ENCODE peak calls at places on chromosomes 5 and 9, in six cellular contexts. X is fibroblast of lung, U is uterus, D is A549, H is neural progenitor cell, Z is psoas muscle. B is an unnamed sample.

GRCh38 chr5:57488308-57488955 is 5.8 kb upstream of the ACTBL2 start:
- DNase-seq in X (peak; percentile 67), U (peak; percentile 19), D (no peak), H (no peak), Z (no peak), B (no peak)

GRCh38 chr9:35844628-35845301 is 15.7 kb downstream of the TMEM8B start:
- DNase-seq in X (peak; percentile 90), U (peak; percentile 71), D (peak; percentile 56), H (no peak), Z (no peak), B (no peak)

GRCh38 chr5:170357853-170358497 is 31.2 kb downstream of the KCNMB1 start:
- DNase-seq in X (no peak), U (peak; percentile 53), D (no peak), H (no peak), Z (peak; percentile 80), B (no peak)

GRCh38 chr9:126301985-126302603 is 24.5 kb upstream of the MVB12B start:
- DNase-seq in X (peak; percentile 69), U (peak; percentile 43), D (peak; percentile 64), H (peak; percentile 81), Z (no peak), B (no peak)

GRCh38 chr5:95900383-95900958 is 61.2 kb downstream of the ELL2 start:
- DNase-seq in X (peak; percentile 85), U (peak; percentile 33), D (no peak), H (no peak), Z (no peak), B (no peak)

GRCh38 chr5:154486427-154486866 is 8.4 kb upstream of the HAND1 start:
- DNase-seq in X (no peak), U (no peak), D (no peak), H (no peak), Z (no peak), B (no peak)

GRCh38 chr9:126777733-126778132 is 27.1 kb upstream of the ZBTB43 start:
- DNase-seq in X (no peak), U (no peak), D (no peak), H (peak; percentile 37), Z (no peak), B (no peak)

GRCh38 chr5:9358961-9359686 is 186.8 kb downstream of the SEMA5A start:
- DNase-seq in X (peak; percentile 38), U (no peak), D (no peak), H (no peak), Z (no peak), B (no peak)

GRCh38 chr9:76895186-76895585 is 10.7 kb downstream of the PRUNE2 start:
- DNase-seq in X (no peak), U (peak; percentile 30), D (no peak), H (no peak), Z (no peak), B (no peak)

GRCh38 chr5:42621662-42622061 is 135.0 kb upstream of the CCDC152 start:
- DNase-seq in X (peak; percentile 49), U (no peak), D (no peak), H (no peak), Z (no peak), B (no peak)

GRCh38 chr9:28394774-28395173 is 821.5 kb upstream of the C9orf72 start:
- DNase-seq in X (no peak), U (no peak), D (no peak), H (no peak), Z (no peak), B (no peak)

DNA sequence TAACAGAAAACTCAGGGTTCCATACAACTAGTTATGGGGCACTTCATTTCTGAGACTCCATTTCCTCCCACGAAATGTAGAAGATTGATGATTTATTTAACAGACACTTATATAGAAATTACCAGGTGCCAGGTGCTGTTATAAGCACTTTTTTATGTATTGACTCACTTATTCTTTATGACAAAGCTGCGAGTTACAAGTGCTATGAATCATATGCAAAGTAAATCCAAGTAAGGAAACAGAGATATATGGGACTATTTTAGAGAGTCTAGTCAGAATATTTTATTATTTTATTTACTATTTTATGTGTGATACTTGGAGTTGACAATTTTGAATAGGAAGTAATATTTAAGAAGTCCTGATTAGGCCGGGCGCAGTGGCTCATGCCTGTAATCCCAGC is 822.8 kb upstream of the C9orf72 start:
- DNase-seq in X (no peak), U (no peak), D (no peak), H (no peak), Z (no peak), B (no peak)
- TF ChIP-seq CTCF in X (no peak), U (no peak), D (no peak), H (no peak), Z (no peak), B (no peak)

GRCh38 chr9:127976498-127976897 is 4.3 kb downstream of the EEIG1 start:
- DNase-seq in X (no peak), U (no peak), D (no peak), H (no peak), Z (peak; percentile 42), B (no peak)
- H3K4me3 ChIP-seq in X (no peak overlapping the region), U (no peak overlapping the region), D (peak overlapping the region; percentile 91), H (no peak overlapping the region), Z (no peak overlapping the region), B (peak overlapping the region; percentile 98)

GRCh38 chr9:117247271-117247670 is 167.6 kb downstream of the ASTN2 start:
- DNase-seq in X (no peak), U (no peak), D (peak; percentile 9), H (peak; percentile 45), Z (no peak), B (no peak)
- H3K27ac ChIP-seq in X (no peak overlapping the region), U (no peak overlapping the region), D (no peak overlapping the region), H (no peak overlapping the region), Z (no peak overlapping the region), B (no peak overlapping the region)

GRCh38 chr5:2491846-2492245 is 259.6 kb downstream of the IRX2 start:
- DNase-seq in X (no peak), U (no peak), D (no peak), H (no peak), Z (no peak), B (no peak)
- TF ChIP-seq CTCF in X (no peak), U (no peak), D (no peak), H (no peak), Z (no peak), B (no peak)

GRCh38 chr9:134139081-134139480 is 3.2 kb downstream of the WDR5 start:
- DNase-seq in X (peak; percentile 67), U (no peak), D (no peak), H (no peak), Z (peak; percentile 71), B (no peak)
- H3K4me3 ChIP-seq in X (peak overlapping the region; percentile 26), U (no peak overlapping the region), D (no peak overlapping the region), H (no peak overlapping the region), Z (no peak overlapping the region), B (no peak overlapping the region)

GRCh38 chr9:109556061-109556460 is 58.0 kb upstream of the PTPN3 start:
- DNase-seq in X (no peak), U (no peak), D (no peak), H (no peak), Z (no peak), B (no peak)

GRCh38 chr9:109556786-109557185 is 58.7 kb upstream of the PTPN3 start:
- DNase-seq in X (no peak), U (no peak), D (no peak), H (no peak), Z (no peak), B (no peak)

GRCh38 chr9:109558718-109559151 is 60.6 kb upstream of the PTPN3 start:
- DNase-seq in X (no peak), U (no peak), D (no peak), H (no peak), Z (no peak), B (no peak)

GRCh38 chr9:109555215-109555614 is 57.1 kb upstream of the PTPN3 start:
- DNase-seq in X (no peak), U (no peak), D (no peak), H (no peak), Z (no peak), B (no peak)

DNA sequence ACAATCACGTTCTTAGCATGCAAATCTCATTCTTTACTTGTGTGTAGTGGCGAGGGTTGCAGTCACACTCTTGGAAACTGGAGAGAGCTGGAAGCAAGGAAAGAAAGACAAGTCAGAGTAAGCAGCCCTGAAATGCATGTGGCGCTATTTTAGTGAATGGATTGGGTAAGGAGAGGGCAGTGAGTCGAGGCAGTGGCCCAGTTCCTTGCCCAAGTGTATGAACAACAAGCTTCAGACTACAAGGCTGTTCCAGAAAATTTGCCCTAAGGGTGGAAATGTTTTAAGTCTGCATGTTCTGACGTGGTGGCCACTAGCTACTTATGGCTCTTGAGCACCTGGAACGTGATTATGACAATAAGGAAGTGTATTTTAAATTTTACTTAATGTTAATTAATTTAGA is 59.4 kb upstream of the PTPN3 start:
- DNase-seq in X (no peak), U (no peak), D (no peak), H (peak; percentile 4), Z (no peak), B (no peak)
- H3K27ac ChIP-seq in X (no peak overlapping the region), U (no peak overlapping the region), D (no peak overlapping the region), H (no peak overlapping the region), Z (no peak overlapping the region), B (no peak overlapping the region)

GRCh38 chr9:26946753-26947727 is at the start of gene PLAA:
- DNase-seq in X (peak; percentile 92), U (peak; percentile 89), D (peak; percentile 94), H (peak; percentile 95), Z (peak; percentile 95), B (peak; percentile 94)
- TF ChIP-seq CTCF in X (no peak), U (peak; percentile 10), D (no peak), H (peak; percentile 10), Z (peak; percentile 26), B (no peak)

GRCh38 chr9:87305123-87305522 is 192.5 kb upstream of the DAPK1 start:
- DNase-seq in X (no peak), U (no peak), D (no peak), H (no peak), Z (no peak), B (no peak)

GRCh38 chr9:87310827-87311564 is 186.7 kb upstream of the DAPK1 start:
- DNase-seq in X (no peak), U (no peak), D (no peak), H (no peak), Z (no peak), B (no peak)

GRCh38 chr9:87307810-87308209 is 189.9 kb upstream of the DAPK1 start:
- DNase-seq in X (peak; percentile 34), U (no peak), D (no peak), H (no peak), Z (no peak), B (no peak)

GRCh38 chr9:87309236-87309635 is 188.4 kb upstream of the DAPK1 start:
- DNase-seq in X (no peak), U (no peak), D (no peak), H (no peak), Z (no peak), B (no peak)
- H3K4me3 ChIP-seq in X (no peak overlapping the region), U (no peak overlapping the region), D (no peak overlapping the region), H (no peak overlapping the region), Z (no peak overlapping the region), B (no peak overlapping the region)

GRCh38 chr5:14871573-14872069 is at the start of gene ANKH:
- DNase-seq in X (peak; percentile 69), U (peak; percentile 63), D (peak; percentile 69), H (peak; percentile 92), Z (peak; percentile 90), B (peak; percentile 87)
- H3K27ac ChIP-seq in X (peak within 1 kb of the TSS; percentile 42), U (peak within 1 kb of the TSS; percentile 93), D (peak within 1 kb of the TSS; percentile 92), H (no peak within 1 kb of the TSS), Z (peak within 1 kb of the TSS; percentile 90), B (peak within 1 kb of the TSS; percentile 97)